ENCODE peak calls at places on chromosomes 1 and 21, in eight cellular contexts. One of them, this sample, is unnamed.
A peak's percentile ranks its signal among the peaks of the same experiment; 100 is the strongest.

GRCh38 chr1:46062651-46063319 is 69.6 kb downstream of the PIK3R3 start:
- DNase-seq in neural crest cell: no peak
- DNase-seq in upper lobe of right lung: no peak
- DNase-seq in brain microvascular endothelial cell: no peak
- DNase-seq in endodermal cell: no peak
- DNase-seq in heart right ventricle: no peak
- DNase-seq in right lobe of liver: no peak
- DNase-seq in activated CD8-positive, alpha-beta T cell treated with anti-CD3 and anti-CD28 coated beads for 36 hours: peak; percentile 69
- DNase-seq in this sample: no peak

GRCh38 chr1:152679454-152679853 is 4.4 kb downstream of the LCE2C start:
- DNase-seq in activated CD8-positive, alpha-beta T cell treated with anti-CD3 and anti-CD28 coated beads for 36 hours: no peak
- DNase-seq in upper lobe of right lung: no peak
- DNase-seq in endodermal cell: no peak
- DNase-seq in brain microvascular endothelial cell: no peak
- DNase-seq in heart right ventricle: no peak
- DNase-seq in neural crest cell: no peak
- DNase-seq in right lobe of liver: no peak
- DNase-seq in this sample: no peak

GRCh38 chr1:241531195-241532172 is 694 bp upstream of the KMO start:
- DNase-seq in neural crest cell: no peak
- DNase-seq in heart right ventricle: no peak
- DNase-seq in activated CD8-positive, alpha-beta T cell treated with anti-CD3 and anti-CD28 coated beads for 36 hours: no peak
- DNase-seq in endodermal cell: no peak
- DNase-seq in upper lobe of right lung: no peak
- DNase-seq in brain microvascular endothelial cell: no peak
- DNase-seq in right lobe of liver: no peak
- DNase-seq in this sample: no peak

GRCh38 chr1:227459977-227460376 is 103.4 kb upstream of the ZNF678 start:
- DNase-seq in neural crest cell: no peak
- DNase-seq in heart right ventricle: no peak
- DNase-seq in upper lobe of right lung: no peak
- DNase-seq in endodermal cell: no peak
- DNase-seq in activated CD8-positive, alpha-beta T cell treated with anti-CD3 and anti-CD28 coated beads for 36 hours: no peak
- DNase-seq in right lobe of liver: no peak
- DNase-seq in brain microvascular endothelial cell: no peak
- DNase-seq in this sample: no peak

GRCh38 chr1:229888157-229888556 is 178.9 kb upstream of the GALNT2 start:
- DNase-seq in brain microvascular endothelial cell: no peak
- DNase-seq in heart right ventricle: no peak
- DNase-seq in neural crest cell: no peak
- DNase-seq in right lobe of liver: no peak
- DNase-seq in activated CD8-positive, alpha-beta T cell treated with anti-CD3 and anti-CD28 coated beads for 36 hours: no peak
- DNase-seq in upper lobe of right lung: no peak
- DNase-seq in endodermal cell: no peak
- DNase-seq in this sample: no peak

GRCh38 chr1:2233997-2234761 is 6.1 kb downstream of the SKI start:
- DNase-seq in activated CD8-positive, alpha-beta T cell treated with anti-CD3 and anti-CD28 coated beads for 36 hours: peak; percentile 88
- DNase-seq in endodermal cell: no peak
- DNase-seq in heart right ventricle: peak; percentile 87
- DNase-seq in brain microvascular endothelial cell: peak; percentile 74
- DNase-seq in right lobe of liver: peak; percentile 95
- DNase-seq in neural crest cell: no peak
- DNase-seq in upper lobe of right lung: peak; percentile 97
- DNase-seq in this sample: no peak

GRCh38 chr1:62175568-62176179 is 19.0 kb upstream of the L1TD1 start:
- DNase-seq in heart right ventricle: no peak
- DNase-seq in right lobe of liver: no peak
- DNase-seq in endodermal cell: peak; percentile 85
- DNase-seq in neural crest cell: peak; percentile 62
- DNase-seq in activated CD8-positive, alpha-beta T cell treated with anti-CD3 and anti-CD28 coated beads for 36 hours: peak; percentile 55
- DNase-seq in upper lobe of right lung: peak; percentile 20
- DNase-seq in brain microvascular endothelial cell: peak; percentile 60
- DNase-seq in this sample: no peak

GRCh38 chr1:161359316-161359715 is 8.4 kb downstream of the CFAP126 start:
- DNase-seq in brain microvascular endothelial cell: no peak
- DNase-seq in heart right ventricle: no peak
- DNase-seq in activated CD8-positive, alpha-beta T cell treated with anti-CD3 and anti-CD28 coated beads for 36 hours: no peak
- DNase-seq in right lobe of liver: no peak
- DNase-seq in upper lobe of right lung: no peak
- DNase-seq in neural crest cell: no peak
- DNase-seq in endodermal cell: no peak
- DNase-seq in this sample: no peak

GRCh38 chr1:118504231-118504644 is 319.2 kb upstream of the SPAG17 start:
- DNase-seq in endodermal cell: peak; percentile 61
- DNase-seq in right lobe of liver: no peak
- DNase-seq in neural crest cell: no peak
- DNase-seq in brain microvascular endothelial cell: no peak
- DNase-seq in upper lobe of right lung: no peak
- DNase-seq in activated CD8-positive, alpha-beta T cell treated with anti-CD3 and anti-CD28 coated beads for 36 hours: no peak
- DNase-seq in heart right ventricle: no peak
- DNase-seq in this sample: no peak

GRCh38 chr1:39940253-39940652 is 14.7 kb upstream of the MFSD2A start:
- DNase-seq in endodermal cell: no peak
- DNase-seq in upper lobe of right lung: no peak
- DNase-seq in brain microvascular endothelial cell: no peak
- DNase-seq in activated CD8-positive, alpha-beta T cell treated with anti-CD3 and anti-CD28 coated beads for 36 hours: no peak
- DNase-seq in right lobe of liver: no peak
- DNase-seq in heart right ventricle: no peak
- DNase-seq in neural crest cell: no peak
- DNase-seq in this sample: no peak

GRCh38 chr1:209095627-209096595 is 487.6 kb upstream of the CAMK1G start:
- DNase-seq in neural crest cell: no peak
- DNase-seq in upper lobe of right lung: no peak
- DNase-seq in brain microvascular endothelial cell: peak; percentile 16
- DNase-seq in heart right ventricle: no peak
- DNase-seq in activated CD8-positive, alpha-beta T cell treated with anti-CD3 and anti-CD28 coated beads for 36 hours: no peak
- DNase-seq in right lobe of liver: no peak
- DNase-seq in endodermal cell: no peak
- DNase-seq in this sample: no peak

GRCh38 chr1:208069317-208069716 is 158.4 kb upstream of the CD34 start:
- DNase-seq in activated CD8-positive, alpha-beta T cell treated with anti-CD3 and anti-CD28 coated beads for 36 hours: no peak
- DNase-seq in upper lobe of right lung: no peak
- DNase-seq in endodermal cell: no peak
- DNase-seq in brain microvascular endothelial cell: no peak
- DNase-seq in neural crest cell: no peak
- DNase-seq in right lobe of liver: no peak
- DNase-seq in heart right ventricle: no peak
- DNase-seq in this sample: no peak

GRCh38 chr1:228065543-228066347 is 16.8 kb upstream of the ARF1 start:
- DNase-seq in brain microvascular endothelial cell: no peak
- DNase-seq in neural crest cell: no peak
- DNase-seq in activated CD8-positive, alpha-beta T cell treated with anti-CD3 and anti-CD28 coated beads for 36 hours: no peak
- DNase-seq in upper lobe of right lung: peak; percentile 39
- DNase-seq in right lobe of liver: no peak
- DNase-seq in heart right ventricle: no peak
- DNase-seq in endodermal cell: no peak
- DNase-seq in this sample: no peak

GRCh38 chr1:87226341-87226760 is 102.3 kb upstream of the LMO4 start:
- DNase-seq in activated CD8-positive, alpha-beta T cell treated with anti-CD3 and anti-CD28 coated beads for 36 hours: no peak
- DNase-seq in neural crest cell: no peak
- DNase-seq in heart right ventricle: peak; percentile 56
- DNase-seq in endodermal cell: peak; percentile 72
- DNase-seq in brain microvascular endothelial cell: peak; percentile 99
- DNase-seq in right lobe of liver: peak; percentile 64
- DNase-seq in upper lobe of right lung: peak; percentile 70
- DNase-seq in this sample: no peak

GRCh38 chr1:12603224-12603623 is 14.8 kb downstream of the DHRS3 start:
- DNase-seq in neural crest cell: no peak
- DNase-seq in brain microvascular endothelial cell: no peak
- DNase-seq in activated CD8-positive, alpha-beta T cell treated with anti-CD3 and anti-CD28 coated beads for 36 hours: no peak
- DNase-seq in upper lobe of right lung: no peak
- DNase-seq in endodermal cell: no peak
- DNase-seq in heart right ventricle: no peak
- DNase-seq in right lobe of liver: no peak
- DNase-seq in this sample: no peak

GRCh38 chr1:36154765-36155559 is 998 bp upstream of the MAP7D1 start:
- DNase-seq in activated CD8-positive, alpha-beta T cell treated with anti-CD3 and anti-CD28 coated beads for 36 hours: no peak
- DNase-seq in right lobe of liver: no peak
- DNase-seq in endodermal cell: peak; percentile 72
- DNase-seq in heart right ventricle: peak; percentile 60
- DNase-seq in neural crest cell: peak; percentile 41
- DNase-seq in brain microvascular endothelial cell: no peak
- DNase-seq in upper lobe of right lung: no peak
- DNase-seq in this sample: no peak

GRCh38 chr1:227317541-227318002 is 720 bp downstream of the CDC42BPA start:
- DNase-seq in endodermal cell: peak; percentile 86
- DNase-seq in heart right ventricle: peak; percentile 25
- DNase-seq in activated CD8-positive, alpha-beta T cell treated with anti-CD3 and anti-CD28 coated beads for 36 hours: peak; percentile 3
- DNase-seq in brain microvascular endothelial cell: peak; percentile 52
- DNase-seq in neural crest cell: peak; percentile 64
- DNase-seq in upper lobe of right lung: no peak
- DNase-seq in right lobe of liver: peak; percentile 58
- DNase-seq in this sample: no peak

GRCh38 chr1:55064861-55065263 is 25.5 kb downstream of the PCSK9 start:
- DNase-seq in neural crest cell: no peak
- DNase-seq in heart right ventricle: peak; percentile 51
- DNase-seq in upper lobe of right lung: peak; percentile 65
- DNase-seq in brain microvascular endothelial cell: no peak
- DNase-seq in endodermal cell: no peak
- DNase-seq in activated CD8-positive, alpha-beta T cell treated with anti-CD3 and anti-CD28 coated beads for 36 hours: no peak
- DNase-seq in right lobe of liver: no peak
- DNase-seq in this sample: no peak

GRCh38 chr21:25907573-25908275 is 173.0 kb downstream of the GABPA start:
- DNase-seq in endodermal cell: no peak
- DNase-seq in heart right ventricle: no peak
- DNase-seq in upper lobe of right lung: no peak
- DNase-seq in brain microvascular endothelial cell: no peak
- DNase-seq in activated CD8-positive, alpha-beta T cell treated with anti-CD3 and anti-CD28 coated beads for 36 hours: no peak
- DNase-seq in right lobe of liver: no peak
- DNase-seq in neural crest cell: no peak
- DNase-seq in this sample: no peak

GRCh38 chr1:84506002-84506728 is at the start of the genes GNG5 and SPATA1:
- DNase-seq in heart right ventricle: peak; percentile 99
- DNase-seq in endodermal cell: peak; percentile 99
- DNase-seq in brain microvascular endothelial cell: peak; percentile 96
- DNase-seq in right lobe of liver: peak; percentile 99
- DNase-seq in activated CD8-positive, alpha-beta T cell treated with anti-CD3 and anti-CD28 coated beads for 36 hours: peak; percentile 99
- DNase-seq in upper lobe of right lung: peak; percentile 100
- DNase-seq in neural crest cell: peak; percentile 96
- DNase-seq in this sample: peak; percentile 98

GRCh38 chr1:175539986-175540385 is 203.4 kb downstream of the TNR start:
- DNase-seq in neural crest cell: no peak
- DNase-seq in brain microvascular endothelial cell: no peak
- DNase-seq in heart right ventricle: no peak
- DNase-seq in upper lobe of right lung: no peak
- DNase-seq in right lobe of liver: no peak
- DNase-seq in endodermal cell: no peak
- DNase-seq in activated CD8-positive, alpha-beta T cell treated with anti-CD3 and anti-CD28 coated beads for 36 hours: no peak
- DNase-seq in this sample: no peak

GRCh38 chr1:193240609-193241008 is 54.2 kb upstream of the B3GALT2 start:
- DNase-seq in activated CD8-positive, alpha-beta T cell treated with anti-CD3 and anti-CD28 coated beads for 36 hours: no peak
- DNase-seq in endodermal cell: no peak
- DNase-seq in brain microvascular endothelial cell: no peak
- DNase-seq in heart right ventricle: no peak
- DNase-seq in right lobe of liver: no peak
- DNase-seq in upper lobe of right lung: no peak
- DNase-seq in neural crest cell: no peak
- DNase-seq in this sample: no peak

GRCh38 chr1:34618381-34618780 is 136.5 kb upstream of the GJB5 start:
- DNase-seq in neural crest cell: no peak
- DNase-seq in heart right ventricle: no peak
- DNase-seq in endodermal cell: no peak
- DNase-seq in activated CD8-positive, alpha-beta T cell treated with anti-CD3 and anti-CD28 coated beads for 36 hours: no peak
- DNase-seq in right lobe of liver: no peak
- DNase-seq in brain microvascular endothelial cell: no peak
- DNase-seq in upper lobe of right lung: no peak
- DNase-seq in this sample: no peak

DNA sequence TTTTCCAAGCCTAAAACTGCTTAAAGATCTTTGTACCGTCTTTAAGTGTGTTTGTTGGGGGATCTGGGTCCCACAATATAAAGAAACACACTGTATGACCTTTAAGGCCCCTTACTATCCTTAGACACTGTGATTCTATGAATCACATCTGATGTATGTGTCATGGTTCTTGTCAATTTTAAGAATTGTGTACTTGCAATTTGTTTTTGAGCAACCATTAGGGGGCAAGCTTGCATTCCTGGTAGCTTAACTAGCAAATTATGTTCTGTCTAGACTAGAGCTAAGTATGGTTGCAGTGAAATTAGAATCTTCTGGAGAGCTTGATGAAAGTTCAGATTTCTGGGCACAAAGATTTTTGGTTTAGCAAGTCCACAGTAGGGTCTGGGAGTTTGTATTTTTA is 219.5 kb downstream of the TPR start:
- DNase-seq in heart right ventricle: no peak
- DNase-seq in upper lobe of right lung: no peak
- DNase-seq in right lobe of liver: no peak
- DNase-seq in neural crest cell: no peak
- DNase-seq in endodermal cell: no peak
- DNase-seq in activated CD8-positive, alpha-beta T cell treated with anti-CD3 and anti-CD28 coated beads for 36 hours: no peak
- DNase-seq in brain microvascular endothelial cell: peak; percentile 77
- DNase-seq in this sample: no peak
- TF ChIP-seq CTCF in heart right ventricle: peak; percentile 49
- TF ChIP-seq CTCF in upper lobe of right lung: peak; percentile 46
- TF ChIP-seq CTCF in right lobe of liver: peak; percentile 15
- TF ChIP-seq CTCF in neural crest cell: peak; percentile 66
- TF ChIP-seq CTCF in endodermal cell: peak; percentile 69
- TF ChIP-seq CTCF in activated CD8-positive, alpha-beta T cell treated with anti-CD3 and anti-CD28 coated beads for 36 hours: peak; percentile 23
- TF ChIP-seq CTCF in brain microvascular endothelial cell: peak; percentile 62
- TF ChIP-seq CTCF in this sample: no peak

GRCh38 chr1:24321712-24322635 is 2.8 kb downstream of the GRHL3 start:
- DNase-seq in endodermal cell: peak; percentile 87
- DNase-seq in heart right ventricle: peak; percentile 47
- DNase-seq in right lobe of liver: peak; percentile 70
- DNase-seq in activated CD8-positive, alpha-beta T cell treated with anti-CD3 and anti-CD28 coated beads for 36 hours: peak; percentile 87
- DNase-seq in brain microvascular endothelial cell: peak; percentile 73
- DNase-seq in upper lobe of right lung: peak; percentile 78
- DNase-seq in neural crest cell: peak; percentile 25
- DNase-seq in this sample: peak; percentile 59
- TF ChIP-seq CTCF in endodermal cell: peak; percentile 5
- TF ChIP-seq CTCF in heart right ventricle: no peak
- TF ChIP-seq CTCF in right lobe of liver: no peak
- TF ChIP-seq CTCF in activated CD8-positive, alpha-beta T cell treated with anti-CD3 and anti-CD28 coated beads for 36 hours: no peak
- TF ChIP-seq CTCF in brain microvascular endothelial cell: no peak
- TF ChIP-seq CTCF in upper lobe of right lung: no peak
- TF ChIP-seq CTCF in neural crest cell: no peak
- TF ChIP-seq CTCF in this sample: no peak

GRCh38 chr21:19855522-19855921 is 1142.7 kb upstream of the NCAM2 start:
- DNase-seq in upper lobe of right lung: no peak
- DNase-seq in right lobe of liver: no peak
- DNase-seq in brain microvascular endothelial cell: no peak
- DNase-seq in neural crest cell: no peak
- DNase-seq in activated CD8-positive, alpha-beta T cell treated with anti-CD3 and anti-CD28 coated beads for 36 hours: no peak
- DNase-seq in heart right ventricle: no peak
- DNase-seq in endodermal cell: no peak
- DNase-seq in this sample: no peak
- TF ChIP-seq CTCF in upper lobe of right lung: no peak
- TF ChIP-seq CTCF in right lobe of liver: no peak
- TF ChIP-seq CTCF in brain microvascular endothelial cell: no peak
- TF ChIP-seq CTCF in neural crest cell: no peak
- TF ChIP-seq CTCF in activated CD8-positive, alpha-beta T cell treated with anti-CD3 and anti-CD28 coated beads for 36 hours: no peak
- TF ChIP-seq CTCF in heart right ventricle: no peak
- TF ChIP-seq CTCF in endodermal cell: no peak
- TF ChIP-seq CTCF in this sample: no peak

DNA sequence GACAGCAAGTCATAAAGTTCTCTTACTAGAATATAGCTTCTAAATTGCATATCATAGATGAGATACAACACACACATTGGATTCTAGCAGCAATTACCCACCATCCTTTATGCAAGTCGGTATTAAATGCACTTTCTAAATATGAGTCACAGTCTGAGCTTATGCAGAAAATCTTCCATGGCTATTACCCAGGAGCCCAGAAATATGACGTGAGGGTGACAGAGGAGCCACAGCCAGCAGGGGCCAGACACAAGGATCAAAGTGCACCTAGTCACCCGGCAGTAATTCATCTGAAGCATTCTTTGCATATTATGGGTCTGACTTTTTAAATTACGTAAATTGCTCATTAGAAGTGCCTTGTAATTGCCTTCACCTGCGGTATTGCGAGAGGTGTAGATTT is 470.2 kb upstream of the VAMP3 start:
- DNase-seq in upper lobe of right lung: no peak
- DNase-seq in heart right ventricle: no peak
- DNase-seq in right lobe of liver: no peak
- DNase-seq in activated CD8-positive, alpha-beta T cell treated with anti-CD3 and anti-CD28 coated beads for 36 hours: no peak
- DNase-seq in endodermal cell: no peak
- DNase-seq in neural crest cell: no peak
- DNase-seq in brain microvascular endothelial cell: peak; percentile 94
- DNase-seq in this sample: no peak
- TF ChIP-seq CTCF in upper lobe of right lung: no peak
- TF ChIP-seq CTCF in heart right ventricle: no peak
- TF ChIP-seq CTCF in right lobe of liver: no peak
- TF ChIP-seq CTCF in activated CD8-positive, alpha-beta T cell treated with anti-CD3 and anti-CD28 coated beads for 36 hours: no peak
- TF ChIP-seq CTCF in endodermal cell: no peak
- TF ChIP-seq CTCF in neural crest cell: no peak
- TF ChIP-seq CTCF in brain microvascular endothelial cell: no peak
- TF ChIP-seq CTCF in this sample: no peak

This sample was measured in activated B cell treated with CpG ODN at 0.5 μM for 24 hours.